ENCODE peak calls at places on chromosomes 12 and 14, in seven cellular contexts. S is cerebellum; L is heart left ventricle; K is GM04503; Y is M059J; J is AG20443; M is stimulated activated naive B cell treated with anti-CD40 and anti-IgM and Interleukin-4, amounts not matched to agents 10 μg/mL and 1 μg/mL and 100 μg/mL, for 72 hours. V is an unnamed sample.

GRCh38 chr12:8664228-8664963 is 1.8 kb upstream of the MFAP5 start:
- DNase-seq in S (peak; percentile 36), L (peak; percentile 61), K (no peak), Y (no peak), J (peak; percentile 65), M (no peak), V (peak; percentile 11)

GRCh38 chr12:47602330-47602729 is 103.5 kb downstream of the RPAP3 start:
- DNase-seq in S (no peak), L (no peak), K (no peak), Y (peak; percentile 10), J (peak; percentile 61), M (no peak), V (no peak)

GRCh38 chr14:63039800-63040380 is 5.4 kb downstream of the KCNH5 start:
- DNase-seq in S (no peak), L (no peak), K (no peak), Y (peak; percentile 50), J (no peak), M (no peak), V (no peak)

GRCh38 chr12:67141405-67142018 is 127.6 kb upstream of the CAND1 start:
- DNase-seq in S (no peak), L (no peak), K (no peak), Y (no peak), J (no peak), M (no peak), V (no peak)

GRCh38 chr12:48988030-48988649 is 10.0 kb downstream of the WNT1 start:
- DNase-seq in S (no peak), L (no peak), K (no peak), Y (peak; percentile 46), J (peak; percentile 79), M (peak; percentile 41), V (peak; percentile 75)

GRCh38 chr12:30622509-30622908 is 73.2 kb downstream of the IPO8 start:
- DNase-seq in S (no peak), L (no peak), K (peak; percentile 25), Y (peak; percentile 66), J (peak; percentile 37), M (no peak), V (no peak)

GRCh38 chr12:110861729-110862128 is 14.9 kb downstream of the CCDC63 start:
- DNase-seq in S (no peak), L (no peak), K (no peak), Y (no peak), J (no peak), M (no peak), V (no peak)

GRCh38 chr14:22227084-22227483 is 361.9 kb downstream of the DAD1 start:
- DNase-seq in S (no peak), L (no peak), K (no peak), Y (no peak), J (no peak), M (no peak), V (no peak)

GRCh38 chr12:114627393-114627792 is 56.6 kb downstream of the TBX3 start:
- DNase-seq in S (no peak), L (no peak), K (no peak), Y (no peak), J (no peak), M (no peak), V (no peak)

GRCh38 chr14:22847661-22848341 is 11.4 kb downstream of the MMP14 start:
- DNase-seq in S (no peak), L (no peak), K (no peak), Y (peak; percentile 53), J (peak; percentile 50), M (no peak), V (no peak)

GRCh38 chr14:104634031-104634760 is 29.6 kb upstream of the TMEM179 start:
- DNase-seq in S (peak; percentile 15), L (no peak), K (no peak), Y (no peak), J (no peak), M (no peak), V (no peak)

GRCh38 chr14:102293784-102294183 is 11.2 kb downstream of the MOK start:
- DNase-seq in S (no peak), L (no peak), K (no peak), Y (peak; percentile 21), J (no peak), M (no peak), V (no peak)

GRCh38 chr12:128754275-128754674 is 69.5 kb downstream of the SLC15A4 start:
- DNase-seq in S (no peak), L (no peak), K (no peak), Y (peak; percentile 2), J (no peak), M (no peak), V (no peak)

GRCh38 chr12:3034067-3034750 is 43.0 kb upstream of the TSPAN9 start:
- DNase-seq in S (peak; percentile 84), L (peak; percentile 62), K (peak; percentile 7), Y (peak; percentile 56), J (peak; percentile 86), M (peak; percentile 33), V (peak; percentile 51)

GRCh38 chr14:21308132-21308478 is 28.2 kb downstream of the RPGRIP1 start:
- DNase-seq in S (no peak), L (no peak), K (no peak), Y (no peak), J (no peak), M (no peak), V (no peak)

GRCh38 chr12:117121456-117121855 is 22.2 kb upstream of the TESC start:
- DNase-seq in S (no peak), L (no peak), K (no peak), Y (no peak), J (no peak), M (no peak), V (no peak)

GRCh38 chr14:67940894-67941455 is 121.4 kb downstream of the RAD51B start:
- DNase-seq in S (no peak), L (no peak), K (peak; percentile 80), Y (peak; percentile 64), J (peak; percentile 39), M (no peak), V (no peak)

GRCh38 chr14:32940066-32940651 is 1.5 kb downstream of the NPAS3 start:
- DNase-seq in S (no peak), L (no peak), K (no peak), Y (peak; percentile 32), J (no peak), M (no peak), V (no peak)

GRCh38 chr12:30796508-30796780 is 41.7 kb upstream of the CAPRIN2 start:
- DNase-seq in S (peak; percentile 43), L (no peak), K (no peak), Y (peak; percentile 78), J (peak; percentile 86), M (no peak), V (peak; percentile 13)

GRCh38 chr14:68562911-68563255 is 230.0 kb downstream of the ZFP36L1 start:
- DNase-seq in S (no peak), L (no peak), K (no peak), Y (no peak), J (no peak), M (no peak), V (no peak)

GRCh38 chr14:32727827-32728226 is 210.9 kb upstream of the NPAS3 start:
- DNase-seq in S (no peak), L (no peak), K (no peak), Y (no peak), J (no peak), M (no peak), V (no peak)